ENCODE peak calls at places on chromosomes 2 and 18, in six cellular contexts. P is ovary, O is suprapubic skin, F is tibial artery, W is esophagus squamous epithelium, J is IMR-90. U is an unnamed sample. For H3K4me1, the result is how much of the 10 kb centered on the place peaks cover.

GRCh38 chr2:126839711-126840110 is 59.0 kb upstream of the TEX51 start:
- DNase-seq in P (no peak), O (no peak), F (no peak), W (no peak), J (no peak), U (no peak)

GRCh38 chr2:217954469-217954868 is 48.3 kb downstream of the TNS1 start:
- DNase-seq in P (no peak), O (peak), F (peak), W (no peak), J (no peak), U (no peak)

GRCh38 chr2:238866656-238867277 is 18.9 kb downstream of the TWIST2 start:
- DNase-seq in P (no peak), O (peak), F (peak), W (no peak), J (no peak), U (no peak)

GRCh38 chr2:190759749-190760213 is 110.9 kb downstream of the NAB1 start:
- DNase-seq in P (no peak), O (no peak), F (no peak), W (no peak), J (peak), U (no peak)

GRCh38 chr2:88690591-88691338 is 708 bp upstream of the RPIA start:
- DNase-seq in P (no peak), O (no peak), F (no peak), W (no peak), J (peak), U (peak)

GRCh38 chr2:20622296-20622686 is 28.6 kb downstream of the HS1BP3 start:
- DNase-seq in P (no peak), O (peak), F (peak), W (no peak), J (no peak), U (peak)

GRCh38 chr2:118049140-118050128 is 35.6 kb upstream of the CCDC93 start:
- DNase-seq in P (no peak), O (no peak), F (no peak), W (no peak), J (no peak), U (no peak)

GRCh38 chr2:157786663-157787363 is 89.3 kb downstream of the ACVR1 start:
- DNase-seq in P (no peak), O (no peak), F (no peak), W (no peak), J (no peak), U (no peak)

GRCh38 chr2:200322607-200323006 is 16.1 kb downstream of the SPATS2L start:
- DNase-seq in P (no peak), O (no peak), F (no peak), W (no peak), J (no peak), U (no peak)

GRCh38 chr18:23133860-23134779 is 1.2 kb upstream of the CABLES1 start:
- DNase-seq in P (no peak), O (no peak), F (no peak), W (no peak), J (no peak), U (no peak)

GRCh38 chr2:237700583-237701032 is 73.2 kb downstream of the LRRFIP1 start:
- DNase-seq in P (no peak), O (no peak), F (peak), W (no peak), J (peak), U (peak)

GRCh38 chr2:226609361-226609760 is 190.3 kb downstream of the IRS1 start:
- DNase-seq in P (no peak), O (no peak), F (no peak), W (no peak), J (peak), U (no peak)

GRCh38 chr2:85273732-85274731 is 53.8 kb downstream of the TGOLN2 start:
- DNase-seq in P (peak), O (no peak), F (no peak), W (no peak), J (peak), U (peak)

GRCh38 chr2:234308073-234308813 is 188.6 kb downstream of the ARL4C start:
- DNase-seq in P (no peak), O (no peak), F (no peak), W (no peak), J (peak), U (no peak)

GRCh38 chr18:2980607-2980923 is 32.4 kb downstream of the LPIN2 start:
- DNase-seq in P (no peak), O (no peak), F (no peak), W (no peak), J (no peak), U (no peak)

GRCh38 chr2:16649353-16650286 is 16.0 kb downstream of the CYRIA start:
- DNase-seq in P (no peak), O (no peak), F (no peak), W (no peak), J (no peak), U (no peak)

GRCh38 chr2:127015106-127015910 is 91.6 kb downstream of the BIN1 start:
- DNase-seq in P (no peak), O (no peak), F (no peak), W (no peak), J (no peak), U (no peak)

GRCh38 chr2:77121518-77121917 is 400.7 kb downstream of the LRRTM4 start:
- DNase-seq in P (no peak), O (no peak), F (no peak), W (no peak), J (no peak), U (no peak)

GRCh38 chr18:39946623-39947061 is 2008.4 kb upstream of the PIK3C3 start:
- DNase-seq in P (no peak), O (no peak), F (no peak), W (no peak), J (peak), U (no peak)

GRCh38 chr2:72847916-72848315 is 22.1 kb upstream of the EXOC6B start:
- DNase-seq in P (no peak), O (no peak), F (no peak), W (no peak), J (no peak), U (no peak)

DNA sequence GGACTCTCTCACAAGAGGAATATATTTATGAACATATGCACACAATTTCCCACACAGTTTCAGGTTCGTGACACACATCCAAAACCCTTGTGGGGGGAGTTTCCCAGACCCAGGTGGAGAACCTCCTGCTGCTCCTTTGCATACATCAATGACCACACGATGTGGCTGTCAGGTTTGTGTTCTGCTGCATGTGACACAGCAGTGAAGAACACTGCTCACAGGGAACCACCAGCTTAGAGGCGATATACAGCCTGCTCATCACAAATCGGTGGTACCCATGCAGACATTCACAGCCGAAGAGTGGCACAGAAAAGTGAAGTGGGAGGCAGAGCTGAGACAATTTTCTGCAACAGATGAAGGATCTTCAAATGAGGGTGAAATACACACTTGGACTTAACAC is 175.6 kb upstream of the ZFP36L2 start:
- DNase-seq in P (no peak), O (no peak), F (no peak), W (no peak), J (no peak), U (no peak)
- H3K4me1 ChIP-seq in P (under half), O (under half), F (under half), W (under half), J (under half), U (under half)

GRCh38 chr2:2703127-2703526 is 372.1 kb upstream of the MYT1L start:
- DNase-seq in P (no peak), O (no peak), F (no peak), W (no peak), J (no peak), U (no peak)
- TF ChIP-seq CTCF in P (no peak), O (no peak), F (no peak), W (no peak), J (no peak), U (no peak)

GRCh38 chr2:101946372-101946771 is 45.4 kb upstream of the IL1R2 start:
- DNase-seq in P (no peak), O (no peak), F (no peak), W (no peak), J (no peak), U (no peak)
- H3K27ac ChIP-seq in P (no peak), O (no peak), F (no peak), W (no peak), J (no peak), U (no peak)

GRCh38 chr2:213152888-213153287 is 1.5 kb upstream of the IKZF2 start:
- DNase-seq in P (no peak), O (no peak), F (no peak), W (no peak), J (no peak), U (no peak)
- H3K4me1 ChIP-seq in P (under half), O (under half), F (under half), W (under half), J (under half), U (under half)

DNA sequence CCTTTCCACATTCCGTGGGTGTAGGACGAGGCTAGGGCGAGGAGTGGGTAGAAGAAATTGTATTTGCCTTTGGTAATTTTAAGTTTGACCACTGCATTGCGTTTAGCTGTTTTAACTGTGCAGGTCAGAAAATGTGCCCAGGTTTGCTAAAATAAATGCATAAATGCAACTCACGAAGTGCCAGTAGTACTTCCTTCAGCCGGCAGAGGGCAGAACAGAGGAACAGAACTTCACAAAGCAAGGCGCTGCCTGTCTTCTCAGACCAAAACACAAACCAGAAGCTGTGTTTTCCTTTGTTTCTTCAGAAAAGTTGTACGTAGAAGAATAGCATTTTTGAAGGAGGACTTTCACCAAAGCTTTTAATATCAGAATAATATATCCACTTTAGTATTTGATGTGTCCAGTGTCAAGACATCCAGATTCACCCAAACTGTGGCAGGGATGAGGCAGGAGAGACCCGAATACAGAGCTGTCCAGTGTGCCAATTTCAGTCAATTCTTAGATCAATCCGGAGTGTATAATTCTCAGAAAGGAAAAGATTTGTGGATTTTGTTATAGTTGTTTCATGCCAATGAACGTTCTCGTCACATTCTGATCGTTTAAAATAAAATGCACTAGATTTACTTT is 348.6 kb downstream of the DLGAP1 start:
- DNase-seq in P (peak), O (no peak), F (peak), W (no peak), J (peak), U (peak)
- TF ChIP-seq CTCF in P (peak), O (peak), F (peak), W (peak), J (peak), U (peak)